ENCODE peak calls at places on chromosomes 3 and 15, in seven cellular contexts. Q, K, Z, B, I, G and O are unnamed samples. For H3K4me1, the result is how much of the 10 kb centered on the place peaks cover.

GRCh38 chr3:177529716-177530335 is 332.5 kb upstream of the TBL1XR1 start:
- DNase-seq in Q (no peak), K (no peak), Z (no peak), B (no peak), I (no peak), G (no peak), O (no peak)

GRCh38 chr3:128494152-128494650 is 1.2 kb upstream of the GATA2 start:
- DNase-seq in Q (no peak), K (no peak), Z (no peak), B (no peak), I (no peak), G (no peak), O (no peak)

GRCh38 chr3:156511987-156512677 is 42.8 kb downstream of the SSR3 start:
- DNase-seq in Q (peak), K (no peak), Z (no peak), B (peak), I (no peak), G (no peak), O (no peak)

GRCh38 chr15:52735231-52736089 is 54.7 kb downstream of the ONECUT1 start:
- DNase-seq in Q (peak), K (peak), Z (peak), B (peak), I (peak), G (peak), O (peak)

GRCh38 chr3:140832883-140833282 is 108.8 kb upstream of the SLC25A36 start:
- DNase-seq in Q (no peak), K (no peak), Z (no peak), B (no peak), I (no peak), G (no peak), O (no peak)

GRCh38 chr15:100849021-100849831 is 30.4 kb upstream of the ALDH1A3 start:
- DNase-seq in Q (no peak), K (no peak), Z (no peak), B (peak), I (no peak), G (no peak), O (peak)

GRCh38 chr3:160395297-160395696 is 3.7 kb downstream of the IFT80 start:
- DNase-seq in Q (no peak), K (no peak), Z (no peak), B (peak), I (no peak), G (no peak), O (no peak)

GRCh38 chr15:96329403-96329981 is 1.0 kb upstream of the NR2F2 start:
- DNase-seq in Q (no peak), K (no peak), Z (no peak), B (no peak), I (no peak), G (no peak), O (no peak)

GRCh38 chr3:3853584-3853983 is 54.4 kb downstream of the LRRN1 start:
- DNase-seq in Q (no peak), K (no peak), Z (no peak), B (no peak), I (no peak), G (no peak), O (no peak)

GRCh38 chr15:75203908-75204263 is 2.2 kb downstream of the C15orf39 start:
- DNase-seq in Q (no peak), K (no peak), Z (no peak), B (no peak), I (no peak), G (no peak), O (no peak)

GRCh38 chr3:48338635-48339034 is 5.2 kb upstream of the SPINK8 start:
- DNase-seq in Q (no peak), K (no peak), Z (no peak), B (no peak), I (no peak), G (no peak), O (no peak)

GRCh38 chr15:82093325-82093724 is 47.5 kb upstream of the MEX3B start:
- DNase-seq in Q (no peak), K (no peak), Z (no peak), B (no peak), I (no peak), G (no peak), O (no peak)

GRCh38 chr3:194572131-194572789 is 61.0 kb downstream of the TMEM44 start:
- DNase-seq in Q (no peak), K (peak), Z (no peak), B (peak), I (no peak), G (no peak), O (no peak)

GRCh38 chr3:140370686-140371085 is 307.2 kb upstream of the TRIM42 start:
- DNase-seq in Q (no peak), K (no peak), Z (no peak), B (no peak), I (no peak), G (no peak), O (no peak)

GRCh38 chr15:44519537-44519936 is 17.4 kb upstream of the EIF3J start:
- DNase-seq in Q (no peak), K (no peak), Z (no peak), B (no peak), I (no peak), G (no peak), O (no peak)

GRCh38 chr3:162354343-162354742 is 857.7 kb downstream of the OTOL1 start:
- DNase-seq in Q (no peak), K (no peak), Z (no peak), B (no peak), I (no peak), G (no peak), O (no peak)

GRCh38 chr3:43017593-43018195 is 38.6 kb downstream of the GASK1A start:
- DNase-seq in Q (no peak), K (no peak), Z (no peak), B (no peak), I (no peak), G (no peak), O (no peak)

GRCh38 chr3:56761887-56762605 is 39.7 kb downstream of the ARHGEF3 start:
- DNase-seq in Q (peak), K (no peak), Z (no peak), B (no peak), I (no peak), G (no peak), O (no peak)

GRCh38 chr3:54634122-54634469 is 293.8 kb downstream of the LRTM1 start:
- DNase-seq in Q (no peak), K (no peak), Z (no peak), B (no peak), I (no peak), G (no peak), O (no peak)

GRCh38 chr15:65827065-65827464 is 35.0 kb upstream of the DENND4A start:
- DNase-seq in Q (no peak), K (no peak), Z (no peak), B (no peak), I (no peak), G (no peak), O (no peak)

GRCh38 chr15:65828566-65828965 is 36.5 kb upstream of the DENND4A start:
- DNase-seq in Q (no peak), K (no peak), Z (no peak), B (no peak), I (no peak), G (no peak), O (no peak)

GRCh38 chr15:65821070-65821469 is 29.0 kb upstream of the DENND4A start:
- DNase-seq in Q (no peak), K (no peak), Z (no peak), B (no peak), I (no peak), G (no peak), O (no peak)

GRCh38 chr15:65824031-65824743 is 32.1 kb upstream of the DENND4A start:
- DNase-seq in Q (peak), K (peak), Z (no peak), B (peak), I (peak), G (no peak), O (peak)

GRCh38 chr15:65824941-65825544 is 33.0 kb upstream of the DENND4A start:
- DNase-seq in Q (no peak), K (no peak), Z (no peak), B (no peak), I (no peak), G (no peak), O (no peak)
- TF ChIP-seq YY1 in Q (no peak), K (no peak), Z (no peak), B (no peak), I (no peak), G (no peak), O (no peak)

GRCh38 chr3:87260270-87260669 is 16.1 kb downstream of the POU1F1 start:
- DNase-seq in Q (peak), K (peak), Z (no peak), B (peak), I (peak), G (no peak), O (peak)
- H3K9ac ChIP-seq in Q (no peak), K (no peak), Z (no peak), B (no peak), I (no peak), G (no peak), O (no peak)

GRCh38 chr3:8893001-8893400 is 70.3 kb downstream of the RAD18 start:
- DNase-seq in Q (no peak), K (no peak), Z (no peak), B (no peak), I (no peak), G (no peak), O (no peak)
- H3K4me1 ChIP-seq in Q (under half), K (under half), Z (under half), B (under half), I (under half), G (under half), O (under half)

GRCh38 chr15:73367624-73368300 is 996 bp downstream of the HCN4 start:
- DNase-seq in Q (peak), K (no peak), Z (no peak), B (no peak), I (no peak), G (no peak), O (no peak)

GRCh38 chr15:73370151-73370550 is 1.4 kb upstream of the HCN4 start:
- DNase-seq in Q (no peak), K (no peak), Z (no peak), B (no peak), I (no peak), G (no peak), O (no peak)

GRCh38 chr15:73366766-73367623 is 1.8 kb downstream of the HCN4 start:
- DNase-seq in Q (peak), K (no peak), Z (no peak), B (no peak), I (no peak), G (no peak), O (no peak)

GRCh38 chr15:73368301-73369072 is at the start of gene HCN4:
- DNase-seq in Q (peak), K (no peak), Z (no peak), B (no peak), I (no peak), G (no peak), O (peak)

DNA sequence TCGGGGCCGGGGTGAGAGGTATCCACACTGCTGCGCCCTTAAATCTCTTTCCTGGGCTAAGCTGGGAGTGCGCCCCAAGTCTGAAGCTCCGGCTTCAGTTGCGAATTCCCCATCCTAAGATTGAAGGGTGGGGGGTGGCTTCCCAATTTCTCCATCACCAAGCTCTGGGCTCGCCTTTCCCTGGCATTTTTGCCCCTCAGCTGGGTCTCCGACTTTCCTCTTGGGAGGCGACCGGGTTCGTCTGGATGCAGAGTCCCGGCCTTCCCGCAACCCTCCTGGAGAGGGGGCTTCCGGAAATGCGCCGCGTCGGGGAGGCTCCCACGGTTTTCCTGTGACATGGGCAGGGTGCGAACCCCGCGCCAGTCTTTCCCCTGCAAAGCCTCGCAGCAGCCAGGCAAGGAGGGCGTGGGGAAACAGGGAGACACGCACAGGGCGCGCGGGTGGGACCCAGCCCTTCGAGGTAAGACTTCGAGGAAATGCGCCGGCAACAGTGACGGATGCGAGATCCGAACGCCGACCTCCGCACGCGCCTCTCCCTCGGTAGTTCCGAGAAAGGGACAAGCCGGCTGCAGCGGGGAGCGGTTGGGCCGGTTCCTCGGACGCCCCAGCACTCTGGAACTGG is 426 bp upstream of the HCN4 start:
- DNase-seq in Q (peak), K (no peak), Z (no peak), B (no peak), I (no peak), G (no peak), O (no peak)
- TF ChIP-seq YY1 in Q (no peak), K (no peak), Z (no peak), B (no peak), I (no peak), G (no peak), O (no peak)

GRCh38 chr3:12658593-12659058 is 5.3 kb downstream of the RAF1 start:
- DNase-seq in Q (no peak), K (no peak), Z (no peak), B (no peak), I (no peak), G (no peak), O (no peak)
- H3K9ac ChIP-seq in Q (peak), K (no peak), Z (no peak), B (no peak), I (peak), G (peak), O (no peak)

DNA sequence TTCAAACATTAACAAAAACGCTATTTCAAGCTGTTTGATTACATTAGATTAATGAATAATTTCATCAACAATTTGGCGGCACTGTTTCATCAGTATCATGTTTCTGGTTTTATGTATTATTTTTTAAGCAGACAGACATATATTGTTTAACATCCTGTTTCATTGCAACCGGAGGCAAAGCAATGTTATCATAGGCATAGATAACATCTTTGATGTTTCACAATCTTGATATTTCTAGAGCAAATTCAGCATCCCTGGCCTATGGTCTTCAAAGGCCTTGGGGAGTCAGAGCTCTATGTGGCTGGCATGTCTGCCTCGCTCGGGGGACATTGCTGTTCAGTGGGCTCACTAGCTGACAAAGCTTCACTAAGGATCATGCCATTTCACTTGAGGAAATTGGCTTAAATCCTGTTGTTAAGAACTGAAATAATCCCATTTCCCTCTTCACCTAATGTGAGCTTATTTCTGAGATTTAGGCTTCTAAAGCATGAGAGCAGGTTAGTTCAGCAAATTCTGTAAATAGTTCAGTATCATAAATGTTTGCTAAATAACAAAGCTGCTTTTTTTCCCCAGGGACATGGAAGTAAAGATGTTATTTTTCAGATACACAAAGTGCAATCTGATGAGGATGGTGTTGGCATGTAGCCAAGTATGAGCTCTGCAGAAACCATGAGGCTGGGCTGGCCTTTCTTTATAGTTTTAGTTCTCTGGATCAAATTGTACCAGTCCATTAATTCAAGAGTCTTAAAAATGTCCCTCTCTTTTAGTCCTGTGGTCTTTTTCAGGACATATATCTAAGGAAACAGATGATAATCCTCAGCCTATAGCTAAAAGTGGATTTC is 941.4 kb downstream of the PLOD2 start:
- DNase-seq in Q (no peak), K (no peak), Z (no peak), B (no peak), I (no peak), G (no peak), O (no peak)
- H3K4me1 ChIP-seq in Q (under half), K (under half), Z (under half), B (under half), I (under half), G (under half), O (under half)

GRCh38 chr3:31810991-31811433 is 170.1 kb downstream of the OSBPL10 start:
- DNase-seq in Q (no peak), K (no peak), Z (peak), B (no peak), I (no peak), G (no peak), O (no peak)
- TF ChIP-seq YY1 in Q (no peak), K (no peak), Z (no peak), B (no peak), I (no peak), G (no peak), O (no peak)

GRCh38 chr15:60121845-60122244 is 117.7 kb downstream of the FOXB1 start:
- DNase-seq in Q (no peak), K (no peak), Z (no peak), B (no peak), I (no peak), G (peak), O (no peak)
- H3K9ac ChIP-seq in Q (no peak), K (no peak), Z (no peak), B (no peak), I (no peak), G (no peak), O (no peak)